ENCODE peak calls at places on chromosome 13, in ten cellular contexts. One of them, this sample, is unnamed.

GRCh38 chr13:113090806-113091205 is 14.8 kb upstream of the F7 start:
- DNase-seq in body of pancreas: no peak
- DNase-seq in HFF-Myc: no peak
- DNase-seq in AG04449: no peak
- DNase-seq in mucosa of descending colon: peak; percentile 15
- DNase-seq in psoas muscle: peak; percentile 23
- DNase-seq in fibroblast of lung: no peak
- DNase-seq in tibial nerve: no peak
- DNase-seq in choroid plexus epithelial cell: no peak
- DNase-seq in CD8-positive, alpha-beta T cell: no peak
- DNase-seq in this sample: no peak

GRCh38 chr13:83378901-83379300 is 503.4 kb downstream of the SLITRK1 start:
- DNase-seq in CD8-positive, alpha-beta T cell: no peak
- DNase-seq in psoas muscle: no peak
- DNase-seq in mucosa of descending colon: no peak
- DNase-seq in tibial nerve: no peak
- DNase-seq in fibroblast of lung: no peak
- DNase-seq in choroid plexus epithelial cell: peak; percentile 36
- DNase-seq in AG04449: no peak
- DNase-seq in HFF-Myc: no peak
- DNase-seq in body of pancreas: no peak
- DNase-seq in this sample: no peak

GRCh38 chr13:50616101-50616500 is 227.4 kb downstream of the DLEU7 start:
- DNase-seq in mucosa of descending colon: no peak
- DNase-seq in tibial nerve: no peak
- DNase-seq in CD8-positive, alpha-beta T cell: no peak
- DNase-seq in HFF-Myc: no peak
- DNase-seq in body of pancreas: no peak
- DNase-seq in psoas muscle: no peak
- DNase-seq in fibroblast of lung: peak; percentile 64
- DNase-seq in choroid plexus epithelial cell: peak; percentile 68
- DNase-seq in AG04449: no peak
- DNase-seq in this sample: no peak

GRCh38 chr13:46665630-46666482 is 112.9 kb downstream of the LRCH1 start:
- DNase-seq in AG04449: no peak
- DNase-seq in CD8-positive, alpha-beta T cell: no peak
- DNase-seq in psoas muscle: no peak
- DNase-seq in HFF-Myc: no peak
- DNase-seq in body of pancreas: no peak
- DNase-seq in fibroblast of lung: no peak
- DNase-seq in tibial nerve: no peak
- DNase-seq in mucosa of descending colon: no peak
- DNase-seq in choroid plexus epithelial cell: no peak
- DNase-seq in this sample: no peak

GRCh38 chr13:113307491-113307890 is 10.5 kb downstream of the LAMP1 start:
- DNase-seq in AG04449: no peak
- DNase-seq in CD8-positive, alpha-beta T cell: no peak
- DNase-seq in psoas muscle: no peak
- DNase-seq in HFF-Myc: no peak
- DNase-seq in body of pancreas: no peak
- DNase-seq in tibial nerve: no peak
- DNase-seq in mucosa of descending colon: no peak
- DNase-seq in fibroblast of lung: no peak
- DNase-seq in choroid plexus epithelial cell: no peak
- DNase-seq in this sample: no peak

GRCh38 chr13:72304121-72304745 is 423.2 kb downstream of the MZT1 start:
- DNase-seq in psoas muscle: no peak
- DNase-seq in fibroblast of lung: peak; percentile 88
- DNase-seq in mucosa of descending colon: no peak
- DNase-seq in body of pancreas: no peak
- DNase-seq in HFF-Myc: no peak
- DNase-seq in choroid plexus epithelial cell: peak; percentile 75
- DNase-seq in AG04449: peak; percentile 12
- DNase-seq in tibial nerve: no peak
- DNase-seq in CD8-positive, alpha-beta T cell: no peak
- DNase-seq in this sample: no peak

GRCh38 chr13:65063753-65064152 is 2166.4 kb downstream of the PCDH9 start:
- DNase-seq in tibial nerve: no peak
- DNase-seq in choroid plexus epithelial cell: peak; percentile 93
- DNase-seq in AG04449: peak; percentile 31
- DNase-seq in HFF-Myc: peak; percentile 5
- DNase-seq in psoas muscle: no peak
- DNase-seq in body of pancreas: no peak
- DNase-seq in fibroblast of lung: peak; percentile 87
- DNase-seq in CD8-positive, alpha-beta T cell: no peak
- DNase-seq in mucosa of descending colon: no peak
- DNase-seq in this sample: no peak

GRCh38 chr13:94119360-94119936 is 360.0 kb downstream of the DCT start:
- DNase-seq in tibial nerve: no peak
- DNase-seq in body of pancreas: peak; percentile 34
- DNase-seq in fibroblast of lung: no peak
- DNase-seq in HFF-Myc: no peak
- DNase-seq in psoas muscle: no peak
- DNase-seq in choroid plexus epithelial cell: no peak
- DNase-seq in mucosa of descending colon: no peak
- DNase-seq in CD8-positive, alpha-beta T cell: no peak
- DNase-seq in AG04449: no peak
- DNase-seq in this sample: no peak

GRCh38 chr13:98507060-98507797 is 69.7 kb downstream of the STK24 start:
- DNase-seq in psoas muscle: no peak
- DNase-seq in mucosa of descending colon: peak; percentile 68
- DNase-seq in body of pancreas: peak; percentile 71
- DNase-seq in CD8-positive, alpha-beta T cell: no peak
- DNase-seq in fibroblast of lung: peak; percentile 45
- DNase-seq in choroid plexus epithelial cell: peak; percentile 64
- DNase-seq in HFF-Myc: no peak
- DNase-seq in AG04449: no peak
- DNase-seq in tibial nerve: no peak
- DNase-seq in this sample: peak; percentile 87

GRCh38 chr13:20435616-20436368 is 89.9 kb downstream of the CRYL1 start:
- DNase-seq in tibial nerve: no peak
- DNase-seq in CD8-positive, alpha-beta T cell: no peak
- DNase-seq in HFF-Myc: no peak
- DNase-seq in choroid plexus epithelial cell: no peak
- DNase-seq in body of pancreas: no peak
- DNase-seq in AG04449: no peak
- DNase-seq in mucosa of descending colon: peak; percentile 36
- DNase-seq in fibroblast of lung: no peak
- DNase-seq in psoas muscle: no peak
- DNase-seq in this sample: no peak

GRCh38 chr13:98775844-98776598 is 23.5 kb upstream of the SLC15A1 start:
- DNase-seq in psoas muscle: no peak
- DNase-seq in body of pancreas: no peak
- DNase-seq in choroid plexus epithelial cell: peak; percentile 84
- DNase-seq in fibroblast of lung: peak; percentile 27
- DNase-seq in mucosa of descending colon: peak; percentile 84
- DNase-seq in CD8-positive, alpha-beta T cell: no peak
- DNase-seq in HFF-Myc: no peak
- DNase-seq in tibial nerve: no peak
- DNase-seq in AG04449: no peak
- DNase-seq in this sample: no peak

GRCh38 chr13:60758637-60759036 is 361.6 kb downstream of the TDRD3 start:
- DNase-seq in CD8-positive, alpha-beta T cell: no peak
- DNase-seq in fibroblast of lung: no peak
- DNase-seq in tibial nerve: no peak
- DNase-seq in mucosa of descending colon: no peak
- DNase-seq in HFF-Myc: no peak
- DNase-seq in body of pancreas: no peak
- DNase-seq in choroid plexus epithelial cell: no peak
- DNase-seq in AG04449: no peak
- DNase-seq in psoas muscle: no peak
- DNase-seq in this sample: no peak

GRCh38 chr13:108508263-108508662 is 121.1 kb upstream of the MYO16 start:
- DNase-seq in body of pancreas: no peak
- DNase-seq in CD8-positive, alpha-beta T cell: no peak
- DNase-seq in tibial nerve: no peak
- DNase-seq in choroid plexus epithelial cell: peak; percentile 80
- DNase-seq in mucosa of descending colon: no peak
- DNase-seq in fibroblast of lung: peak; percentile 47
- DNase-seq in psoas muscle: no peak
- DNase-seq in AG04449: no peak
- DNase-seq in HFF-Myc: no peak
- DNase-seq in this sample: no peak

GRCh38 chr13:80921556-80921955 is 580.6 kb upstream of the SPRY2 start:
- DNase-seq in AG04449: no peak
- DNase-seq in CD8-positive, alpha-beta T cell: no peak
- DNase-seq in mucosa of descending colon: no peak
- DNase-seq in fibroblast of lung: peak; percentile 80
- DNase-seq in psoas muscle: no peak
- DNase-seq in tibial nerve: no peak
- DNase-seq in HFF-Myc: no peak
- DNase-seq in body of pancreas: no peak
- DNase-seq in choroid plexus epithelial cell: peak; percentile 40
- DNase-seq in this sample: no peak

GRCh38 chr13:114106526-114106925 is 25.9 kb downstream of the RASA3 start:
- DNase-seq in psoas muscle: no peak
- DNase-seq in CD8-positive, alpha-beta T cell: no peak
- DNase-seq in mucosa of descending colon: no peak
- DNase-seq in body of pancreas: no peak
- DNase-seq in choroid plexus epithelial cell: no peak
- DNase-seq in HFF-Myc: no peak
- DNase-seq in tibial nerve: peak; percentile 1
- DNase-seq in fibroblast of lung: no peak
- DNase-seq in AG04449: no peak
- DNase-seq in this sample: no peak

DNA sequence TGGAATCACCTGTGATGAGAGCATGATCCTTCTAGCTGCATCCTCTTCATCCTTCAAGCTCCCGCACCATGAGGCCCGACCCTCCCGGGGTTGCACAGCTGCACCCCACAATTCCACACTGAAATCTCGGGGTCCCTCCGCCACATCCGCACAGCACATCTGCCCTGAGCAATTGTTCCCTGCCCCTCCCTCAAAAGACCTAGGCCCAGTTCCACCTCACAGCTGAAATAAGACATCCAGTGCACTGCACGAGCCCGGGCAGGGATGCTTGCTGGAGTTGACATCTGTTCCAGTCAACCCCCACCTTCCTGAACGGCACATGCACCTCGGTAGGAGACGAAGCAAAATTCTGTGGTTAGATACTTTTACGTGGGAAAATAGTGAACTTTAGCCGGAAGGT is 14.7 kb upstream of the SOX1 start:
- DNase-seq in HFF-Myc: no peak
- DNase-seq in choroid plexus epithelial cell: no peak
- DNase-seq in fibroblast of lung: no peak
- DNase-seq in psoas muscle: no peak
- DNase-seq in CD8-positive, alpha-beta T cell: no peak
- DNase-seq in tibial nerve: no peak
- DNase-seq in AG04449: no peak
- DNase-seq in mucosa of descending colon: no peak
- DNase-seq in body of pancreas: no peak
- DNase-seq in this sample: no peak
- H3K4me3 ChIP-seq in HFF-Myc: no peak overlapping the region
- H3K4me3 ChIP-seq in choroid plexus epithelial cell: no peak overlapping the region
- H3K4me3 ChIP-seq in fibroblast of lung: no peak overlapping the region
- H3K4me3 ChIP-seq in psoas muscle: no peak overlapping the region
- H3K4me3 ChIP-seq in CD8-positive, alpha-beta T cell: no peak overlapping the region
- H3K4me3 ChIP-seq in tibial nerve: no peak overlapping the region
- H3K4me3 ChIP-seq in AG04449: no peak overlapping the region
- H3K4me3 ChIP-seq in mucosa of descending colon: no peak overlapping the region
- H3K4me3 ChIP-seq in body of pancreas: no peak overlapping the region
- H3K4me3 ChIP-seq in this sample: no peak overlapping the region

GRCh38 chr13:34358811-34359513 is 541.0 kb downstream of the RFC3 start:
- DNase-seq in HFF-Myc: no peak
- DNase-seq in fibroblast of lung: peak; percentile 80
- DNase-seq in choroid plexus epithelial cell: peak; percentile 92
- DNase-seq in mucosa of descending colon: no peak
- DNase-seq in tibial nerve: no peak
- DNase-seq in CD8-positive, alpha-beta T cell: no peak
- DNase-seq in AG04449: peak; percentile 66
- DNase-seq in psoas muscle: no peak
- DNase-seq in body of pancreas: no peak
- DNase-seq in this sample: no peak

GRCh38 chr13:34356686-34357434 is 538.9 kb downstream of the RFC3 start:
- DNase-seq in fibroblast of lung: no peak
- DNase-seq in AG04449: no peak
- DNase-seq in body of pancreas: no peak
- DNase-seq in psoas muscle: no peak
- DNase-seq in HFF-Myc: no peak
- DNase-seq in tibial nerve: no peak
- DNase-seq in mucosa of descending colon: no peak
- DNase-seq in CD8-positive, alpha-beta T cell: no peak
- DNase-seq in choroid plexus epithelial cell: no peak
- DNase-seq in this sample: no peak

GRCh38 chr13:34360702-34361101 is 542.8 kb downstream of the RFC3 start:
- DNase-seq in AG04449: no peak
- DNase-seq in tibial nerve: no peak
- DNase-seq in mucosa of descending colon: no peak
- DNase-seq in fibroblast of lung: no peak
- DNase-seq in CD8-positive, alpha-beta T cell: no peak
- DNase-seq in body of pancreas: no peak
- DNase-seq in choroid plexus epithelial cell: no peak
- DNase-seq in psoas muscle: no peak
- DNase-seq in HFF-Myc: no peak
- DNase-seq in this sample: no peak

GRCh38 chr13:34361528-34361927 is 543.6 kb downstream of the RFC3 start:
- DNase-seq in psoas muscle: no peak
- DNase-seq in CD8-positive, alpha-beta T cell: no peak
- DNase-seq in choroid plexus epithelial cell: no peak
- DNase-seq in HFF-Myc: peak; percentile 41
- DNase-seq in tibial nerve: no peak
- DNase-seq in AG04449: peak; percentile 16
- DNase-seq in fibroblast of lung: no peak
- DNase-seq in body of pancreas: no peak
- DNase-seq in mucosa of descending colon: no peak
- DNase-seq in this sample: no peak

GRCh38 chr13:34357435-34358232 is 539.7 kb downstream of the RFC3 start:
- DNase-seq in psoas muscle: no peak
- DNase-seq in HFF-Myc: peak; percentile 69
- DNase-seq in body of pancreas: no peak
- DNase-seq in CD8-positive, alpha-beta T cell: no peak
- DNase-seq in choroid plexus epithelial cell: peak; percentile 69
- DNase-seq in mucosa of descending colon: no peak
- DNase-seq in AG04449: peak; percentile 42
- DNase-seq in tibial nerve: no peak
- DNase-seq in fibroblast of lung: peak; percentile 58
- DNase-seq in this sample: no peak
- TF ChIP-seq CTCF in psoas muscle: no peak
- TF ChIP-seq CTCF in HFF-Myc: no peak
- TF ChIP-seq CTCF in body of pancreas: no peak
- TF ChIP-seq CTCF in CD8-positive, alpha-beta T cell: no peak
- TF ChIP-seq CTCF in choroid plexus epithelial cell: no peak
- TF ChIP-seq CTCF in mucosa of descending colon: no peak
- TF ChIP-seq CTCF in AG04449: no peak
- TF ChIP-seq CTCF in tibial nerve: no peak
- TF ChIP-seq CTCF in fibroblast of lung: no peak
- TF ChIP-seq CTCF in this sample: no peak

GRCh38 chr13:106373304-106373988 is 162.0 kb downstream of the EFNB2 start:
- DNase-seq in tibial nerve: no peak
- DNase-seq in HFF-Myc: no peak
- DNase-seq in CD8-positive, alpha-beta T cell: no peak
- DNase-seq in fibroblast of lung: peak; percentile 24
- DNase-seq in AG04449: no peak
- DNase-seq in body of pancreas: no peak
- DNase-seq in psoas muscle: no peak
- DNase-seq in choroid plexus epithelial cell: peak; percentile 44
- DNase-seq in mucosa of descending colon: no peak
- DNase-seq in this sample: no peak
- H3K4me3 ChIP-seq in tibial nerve: no peak overlapping the region
- H3K4me3 ChIP-seq in HFF-Myc: no peak overlapping the region
- H3K4me3 ChIP-seq in CD8-positive, alpha-beta T cell: no peak overlapping the region
- H3K4me3 ChIP-seq in fibroblast of lung: no peak overlapping the region
- H3K4me3 ChIP-seq in AG04449: no peak overlapping the region
- H3K4me3 ChIP-seq in body of pancreas: no peak overlapping the region
- H3K4me3 ChIP-seq in psoas muscle: no peak overlapping the region
- H3K4me3 ChIP-seq in choroid plexus epithelial cell: no peak overlapping the region
- H3K4me3 ChIP-seq in mucosa of descending colon: no peak overlapping the region
- H3K4me3 ChIP-seq in this sample: no peak overlapping the region

GRCh38 chr13:78317030-78317429 is 286.3 kb downstream of the POU4F1 start:
- DNase-seq in CD8-positive, alpha-beta T cell: no peak
- DNase-seq in mucosa of descending colon: no peak
- DNase-seq in choroid plexus epithelial cell: no peak
- DNase-seq in HFF-Myc: peak; percentile 2
- DNase-seq in body of pancreas: no peak
- DNase-seq in AG04449: no peak
- DNase-seq in psoas muscle: no peak
- DNase-seq in fibroblast of lung: peak; percentile 33
- DNase-seq in tibial nerve: no peak
- DNase-seq in this sample: no peak
- TF ChIP-seq CTCF in CD8-positive, alpha-beta T cell: no peak
- TF ChIP-seq CTCF in mucosa of descending colon: no peak
- TF ChIP-seq CTCF in choroid plexus epithelial cell: no peak
- TF ChIP-seq CTCF in HFF-Myc: no peak
- TF ChIP-seq CTCF in body of pancreas: no peak
- TF ChIP-seq CTCF in AG04449: no peak
- TF ChIP-seq CTCF in psoas muscle: no peak
- TF ChIP-seq CTCF in fibroblast of lung: peak; percentile 31
- TF ChIP-seq CTCF in tibial nerve: no peak
- TF ChIP-seq CTCF in this sample: no peak